ENCODE peak calls at places on chromosomes 12 and 14, in five cellular contexts. One of them, this sample, is unnamed.

GRCh38 chr14:97120204-97121120 is 323.3 kb downstream of the VRK1 start:
- DNase-seq in RWPE1: no peak
- DNase-seq in stimulated activated naive CD8-positive, alpha-beta T cell treated with anti-CD3 and anti-CD28 coated beads, Interleukin-15, Interleukin-2, amounts not matched to agents 100 U/mL and 50 U/mL, for 24 hours: peak; percentile 51
- DNase-seq in cardiac fibroblast: no peak
- DNase-seq in activated CD4-positive, alpha-beta T cell treated with anti-CD3 and anti-CD28 coated beads for 36 hours: peak; percentile 80
- DNase-seq in this sample: no peak

GRCh38 chr14:52885230-52885629 is 65.6 kb downstream of the FERMT2 start:
- DNase-seq in RWPE1: no peak
- DNase-seq in stimulated activated naive CD8-positive, alpha-beta T cell treated with anti-CD3 and anti-CD28 coated beads, Interleukin-15, Interleukin-2, amounts not matched to agents 100 U/mL and 50 U/mL, for 24 hours: no peak
- DNase-seq in cardiac fibroblast: peak; percentile 72
- DNase-seq in activated CD4-positive, alpha-beta T cell treated with anti-CD3 and anti-CD28 coated beads for 36 hours: no peak
- DNase-seq in this sample: no peak

GRCh38 chr12:5262885-5263284 is 169.0 kb upstream of the NTF3 start:
- DNase-seq in RWPE1: no peak
- DNase-seq in stimulated activated naive CD8-positive, alpha-beta T cell treated with anti-CD3 and anti-CD28 coated beads, Interleukin-15, Interleukin-2, amounts not matched to agents 100 U/mL and 50 U/mL, for 24 hours: no peak
- DNase-seq in cardiac fibroblast: no peak
- DNase-seq in activated CD4-positive, alpha-beta T cell treated with anti-CD3 and anti-CD28 coated beads for 36 hours: no peak
- DNase-seq in this sample: no peak

GRCh38 chr12:45329238-45329637 is 113.3 kb downstream of the ANO6 start:
- DNase-seq in RWPE1: no peak
- DNase-seq in stimulated activated naive CD8-positive, alpha-beta T cell treated with anti-CD3 and anti-CD28 coated beads, Interleukin-15, Interleukin-2, amounts not matched to agents 100 U/mL and 50 U/mL, for 24 hours: no peak
- DNase-seq in cardiac fibroblast: peak; percentile 60
- DNase-seq in activated CD4-positive, alpha-beta T cell treated with anti-CD3 and anti-CD28 coated beads for 36 hours: no peak
- DNase-seq in this sample: no peak

GRCh38 chr12:2017724-2018337 is 13.6 kb upstream of the DCP1B start:
- DNase-seq in RWPE1: no peak
- DNase-seq in stimulated activated naive CD8-positive, alpha-beta T cell treated with anti-CD3 and anti-CD28 coated beads, Interleukin-15, Interleukin-2, amounts not matched to agents 100 U/mL and 50 U/mL, for 24 hours: no peak
- DNase-seq in cardiac fibroblast: no peak
- DNase-seq in activated CD4-positive, alpha-beta T cell treated with anti-CD3 and anti-CD28 coated beads for 36 hours: no peak
- DNase-seq in this sample: no peak

GRCh38 chr12:132454949-132455418 is 35.0 kb upstream of the FBRSL1 start:
- DNase-seq in RWPE1: no peak
- DNase-seq in stimulated activated naive CD8-positive, alpha-beta T cell treated with anti-CD3 and anti-CD28 coated beads, Interleukin-15, Interleukin-2, amounts not matched to agents 100 U/mL and 50 U/mL, for 24 hours: no peak
- DNase-seq in cardiac fibroblast: no peak
- DNase-seq in activated CD4-positive, alpha-beta T cell treated with anti-CD3 and anti-CD28 coated beads for 36 hours: no peak
- DNase-seq in this sample: no peak

GRCh38 chr14:96177766-96178377 is 26.8 kb upstream of the BDKRB2 start:
- DNase-seq in RWPE1: no peak
- DNase-seq in stimulated activated naive CD8-positive, alpha-beta T cell treated with anti-CD3 and anti-CD28 coated beads, Interleukin-15, Interleukin-2, amounts not matched to agents 100 U/mL and 50 U/mL, for 24 hours: peak; percentile 7
- DNase-seq in cardiac fibroblast: peak; percentile 36
- DNase-seq in activated CD4-positive, alpha-beta T cell treated with anti-CD3 and anti-CD28 coated beads for 36 hours: peak; percentile 46
- DNase-seq in this sample: no peak

GRCh38 chr12:123533672-123534643 is at the start of gene RILPL1:
- DNase-seq in RWPE1: no peak
- DNase-seq in stimulated activated naive CD8-positive, alpha-beta T cell treated with anti-CD3 and anti-CD28 coated beads, Interleukin-15, Interleukin-2, amounts not matched to agents 100 U/mL and 50 U/mL, for 24 hours: peak; percentile 67
- DNase-seq in cardiac fibroblast: peak; percentile 53
- DNase-seq in activated CD4-positive, alpha-beta T cell treated with anti-CD3 and anti-CD28 coated beads for 36 hours: peak; percentile 63
- DNase-seq in this sample: peak; percentile 54

GRCh38 chr14:30295980-30296379 is 263.0 kb upstream of the G2E3 start:
- DNase-seq in RWPE1: peak; percentile 14
- DNase-seq in stimulated activated naive CD8-positive, alpha-beta T cell treated with anti-CD3 and anti-CD28 coated beads, Interleukin-15, Interleukin-2, amounts not matched to agents 100 U/mL and 50 U/mL, for 24 hours: no peak
- DNase-seq in cardiac fibroblast: no peak
- DNase-seq in activated CD4-positive, alpha-beta T cell treated with anti-CD3 and anti-CD28 coated beads for 36 hours: no peak
- DNase-seq in this sample: no peak

GRCh38 chr12:27319394-27319793 is 13.2 kb upstream of the BMAL2 start:
- DNase-seq in RWPE1: peak; percentile 23
- DNase-seq in stimulated activated naive CD8-positive, alpha-beta T cell treated with anti-CD3 and anti-CD28 coated beads, Interleukin-15, Interleukin-2, amounts not matched to agents 100 U/mL and 50 U/mL, for 24 hours: no peak
- DNase-seq in cardiac fibroblast: peak; percentile 49
- DNase-seq in activated CD4-positive, alpha-beta T cell treated with anti-CD3 and anti-CD28 coated beads for 36 hours: no peak
- DNase-seq in this sample: no peak

GRCh38 chr12:132259364-132259871 is 70.0 kb downstream of the GALNT9 start:
- DNase-seq in RWPE1: no peak
- DNase-seq in stimulated activated naive CD8-positive, alpha-beta T cell treated with anti-CD3 and anti-CD28 coated beads, Interleukin-15, Interleukin-2, amounts not matched to agents 100 U/mL and 50 U/mL, for 24 hours: no peak
- DNase-seq in cardiac fibroblast: no peak
- DNase-seq in activated CD4-positive, alpha-beta T cell treated with anti-CD3 and anti-CD28 coated beads for 36 hours: no peak
- DNase-seq in this sample: no peak

GRCh38 chr12:14564336-14564959 is 3.2 kb downstream of the PLBD1 start:
- DNase-seq in RWPE1: no peak
- DNase-seq in stimulated activated naive CD8-positive, alpha-beta T cell treated with anti-CD3 and anti-CD28 coated beads, Interleukin-15, Interleukin-2, amounts not matched to agents 100 U/mL and 50 U/mL, for 24 hours: no peak
- DNase-seq in cardiac fibroblast: no peak
- DNase-seq in activated CD4-positive, alpha-beta T cell treated with anti-CD3 and anti-CD28 coated beads for 36 hours: no peak
- DNase-seq in this sample: no peak

GRCh38 chr12:3124917-3125316 is 47.7 kb downstream of the TSPAN9 start:
- DNase-seq in RWPE1: no peak
- DNase-seq in stimulated activated naive CD8-positive, alpha-beta T cell treated with anti-CD3 and anti-CD28 coated beads, Interleukin-15, Interleukin-2, amounts not matched to agents 100 U/mL and 50 U/mL, for 24 hours: no peak
- DNase-seq in cardiac fibroblast: no peak
- DNase-seq in activated CD4-positive, alpha-beta T cell treated with anti-CD3 and anti-CD28 coated beads for 36 hours: no peak
- DNase-seq in this sample: no peak

GRCh38 chr12:29879606-29880308 is 96.0 kb upstream of the TMTC1 start:
- DNase-seq in RWPE1: no peak
- DNase-seq in stimulated activated naive CD8-positive, alpha-beta T cell treated with anti-CD3 and anti-CD28 coated beads, Interleukin-15, Interleukin-2, amounts not matched to agents 100 U/mL and 50 U/mL, for 24 hours: no peak
- DNase-seq in cardiac fibroblast: no peak
- DNase-seq in activated CD4-positive, alpha-beta T cell treated with anti-CD3 and anti-CD28 coated beads for 36 hours: no peak
- DNase-seq in this sample: no peak

GRCh38 chr12:45613306-45613705 is 116.2 kb upstream of the ARID2 start:
- DNase-seq in RWPE1: no peak
- DNase-seq in stimulated activated naive CD8-positive, alpha-beta T cell treated with anti-CD3 and anti-CD28 coated beads, Interleukin-15, Interleukin-2, amounts not matched to agents 100 U/mL and 50 U/mL, for 24 hours: no peak
- DNase-seq in cardiac fibroblast: no peak
- DNase-seq in activated CD4-positive, alpha-beta T cell treated with anti-CD3 and anti-CD28 coated beads for 36 hours: no peak
- DNase-seq in this sample: no peak

GRCh38 chr12:117892441-117892840 is 76.3 kb downstream of the KSR2 start:
- DNase-seq in RWPE1: no peak
- DNase-seq in stimulated activated naive CD8-positive, alpha-beta T cell treated with anti-CD3 and anti-CD28 coated beads, Interleukin-15, Interleukin-2, amounts not matched to agents 100 U/mL and 50 U/mL, for 24 hours: no peak
- DNase-seq in cardiac fibroblast: no peak
- DNase-seq in activated CD4-positive, alpha-beta T cell treated with anti-CD3 and anti-CD28 coated beads for 36 hours: no peak
- DNase-seq in this sample: no peak

GRCh38 chr12:123388218-123388947 is 4.5 kb downstream of the KMT5A start:
- DNase-seq in RWPE1: peak; percentile 87
- DNase-seq in stimulated activated naive CD8-positive, alpha-beta T cell treated with anti-CD3 and anti-CD28 coated beads, Interleukin-15, Interleukin-2, amounts not matched to agents 100 U/mL and 50 U/mL, for 24 hours: peak; percentile 79
- DNase-seq in cardiac fibroblast: peak; percentile 75
- DNase-seq in activated CD4-positive, alpha-beta T cell treated with anti-CD3 and anti-CD28 coated beads for 36 hours: peak; percentile 86
- DNase-seq in this sample: peak; percentile 95

GRCh38 chr12:25421651-25422150 is 131.4 kb downstream of the LMNTD1 start:
- DNase-seq in RWPE1: no peak
- DNase-seq in stimulated activated naive CD8-positive, alpha-beta T cell treated with anti-CD3 and anti-CD28 coated beads, Interleukin-15, Interleukin-2, amounts not matched to agents 100 U/mL and 50 U/mL, for 24 hours: no peak
- DNase-seq in cardiac fibroblast: no peak
- DNase-seq in activated CD4-positive, alpha-beta T cell treated with anti-CD3 and anti-CD28 coated beads for 36 hours: no peak
- DNase-seq in this sample: no peak

GRCh38 chr12:52445876-52446275 is 6.1 kb downstream of the KRT6B start:
- DNase-seq in RWPE1: no peak
- DNase-seq in stimulated activated naive CD8-positive, alpha-beta T cell treated with anti-CD3 and anti-CD28 coated beads, Interleukin-15, Interleukin-2, amounts not matched to agents 100 U/mL and 50 U/mL, for 24 hours: no peak
- DNase-seq in cardiac fibroblast: no peak
- DNase-seq in activated CD4-positive, alpha-beta T cell treated with anti-CD3 and anti-CD28 coated beads for 36 hours: no peak
- DNase-seq in this sample: no peak

GRCh38 chr12:114013601-114014345 is 47.6 kb upstream of the RBM19 start:
- DNase-seq in RWPE1: peak; percentile 18
- DNase-seq in stimulated activated naive CD8-positive, alpha-beta T cell treated with anti-CD3 and anti-CD28 coated beads, Interleukin-15, Interleukin-2, amounts not matched to agents 100 U/mL and 50 U/mL, for 24 hours: no peak
- DNase-seq in cardiac fibroblast: peak; percentile 42
- DNase-seq in activated CD4-positive, alpha-beta T cell treated with anti-CD3 and anti-CD28 coated beads for 36 hours: no peak
- DNase-seq in this sample: peak; percentile 5

GRCh38 chr14:92728781-92729364 is 19.6 kb downstream of the LGMN start:
- DNase-seq in RWPE1: peak; percentile 84
- DNase-seq in stimulated activated naive CD8-positive, alpha-beta T cell treated with anti-CD3 and anti-CD28 coated beads, Interleukin-15, Interleukin-2, amounts not matched to agents 100 U/mL and 50 U/mL, for 24 hours: peak; percentile 41
- DNase-seq in cardiac fibroblast: peak; percentile 58
- DNase-seq in activated CD4-positive, alpha-beta T cell treated with anti-CD3 and anti-CD28 coated beads for 36 hours: peak; percentile 84
- DNase-seq in this sample: peak; percentile 47

GRCh38 chr12:129276408-129277042 is 423.2 kb downstream of the GLT1D1 start:
- DNase-seq in RWPE1: no peak
- DNase-seq in stimulated activated naive CD8-positive, alpha-beta T cell treated with anti-CD3 and anti-CD28 coated beads, Interleukin-15, Interleukin-2, amounts not matched to agents 100 U/mL and 50 U/mL, for 24 hours: no peak
- DNase-seq in cardiac fibroblast: no peak
- DNase-seq in activated CD4-positive, alpha-beta T cell treated with anti-CD3 and anti-CD28 coated beads for 36 hours: no peak
- DNase-seq in this sample: no peak

GRCh38 chr12:113835913-113836312 is 130.2 kb downstream of the RBM19 start:
- DNase-seq in RWPE1: no peak
- DNase-seq in stimulated activated naive CD8-positive, alpha-beta T cell treated with anti-CD3 and anti-CD28 coated beads, Interleukin-15, Interleukin-2, amounts not matched to agents 100 U/mL and 50 U/mL, for 24 hours: no peak
- DNase-seq in cardiac fibroblast: no peak
- DNase-seq in activated CD4-positive, alpha-beta T cell treated with anti-CD3 and anti-CD28 coated beads for 36 hours: no peak
- DNase-seq in this sample: no peak

GRCh38 chr12:8452976-8453616 is 2.7 kb upstream of the CLEC6A start:
- DNase-seq in RWPE1: no peak
- DNase-seq in stimulated activated naive CD8-positive, alpha-beta T cell treated with anti-CD3 and anti-CD28 coated beads, Interleukin-15, Interleukin-2, amounts not matched to agents 100 U/mL and 50 U/mL, for 24 hours: no peak
- DNase-seq in cardiac fibroblast: no peak
- DNase-seq in activated CD4-positive, alpha-beta T cell treated with anti-CD3 and anti-CD28 coated beads for 36 hours: no peak
- DNase-seq in this sample: no peak

GRCh38 chr12:45743247-45743646 is 13.7 kb downstream of the ARID2 start:
- DNase-seq in RWPE1: no peak
- DNase-seq in stimulated activated naive CD8-positive, alpha-beta T cell treated with anti-CD3 and anti-CD28 coated beads, Interleukin-15, Interleukin-2, amounts not matched to agents 100 U/mL and 50 U/mL, for 24 hours: no peak
- DNase-seq in cardiac fibroblast: no peak
- DNase-seq in activated CD4-positive, alpha-beta T cell treated with anti-CD3 and anti-CD28 coated beads for 36 hours: no peak
- DNase-seq in this sample: no peak

GRCh38 chr12:132188451-132189298 is 44.4 kb downstream of the NOC4L start:
- DNase-seq in RWPE1: no peak
- DNase-seq in stimulated activated naive CD8-positive, alpha-beta T cell treated with anti-CD3 and anti-CD28 coated beads, Interleukin-15, Interleukin-2, amounts not matched to agents 100 U/mL and 50 U/mL, for 24 hours: no peak
- DNase-seq in cardiac fibroblast: no peak
- DNase-seq in activated CD4-positive, alpha-beta T cell treated with anti-CD3 and anti-CD28 coated beads for 36 hours: no peak
- DNase-seq in this sample: no peak

GRCh38 chr14:71183856-71184255 is 276.6 kb downstream of the PCNX1 start:
- DNase-seq in RWPE1: no peak
- DNase-seq in stimulated activated naive CD8-positive, alpha-beta T cell treated with anti-CD3 and anti-CD28 coated beads, Interleukin-15, Interleukin-2, amounts not matched to agents 100 U/mL and 50 U/mL, for 24 hours: no peak
- DNase-seq in cardiac fibroblast: no peak
- DNase-seq in activated CD4-positive, alpha-beta T cell treated with anti-CD3 and anti-CD28 coated beads for 36 hours: no peak
- DNase-seq in this sample: no peak

This sample was measured in erythroblast.